ENCODE peak calls at places on chromosomes 3 and 15, in eight cellular contexts. S is CMK, J is mesendoderm, Q is kidney glomerular epithelial cell, F is RKO, E is WERI-Rb-1, B is mucosa of gallbladder, M is A549. P is an unnamed sample.
A peak's percentile ranks its signal among the peaks of the same experiment; 100 is the strongest.

GRCh38 chr3:852033-852432 is 240.8 kb upstream of the CNTN6 start:
- DNase-seq in S (no peak), M (no peak), B (no peak), Q (no peak), F (peak; percentile 19), J (peak; percentile 32), E (no peak), P (no peak)

GRCh38 chr3:173902866-173903265 is 505.3 kb downstream of the NLGN1 start:
- DNase-seq in F (no peak), M (no peak), Q (no peak), J (peak; percentile 39), B (no peak), S (no peak), E (no peak), P (peak; percentile 55)

GRCh38 chr15:77021803-77022381 is 27.0 kb downstream of the PSTPIP1 start:
- DNase-seq in F (no peak), Q (no peak), S (no peak), M (no peak), E (no peak), J (no peak), B (no peak), P (peak; percentile 77)

GRCh38 chr3:71905426-71905825 is 120.5 kb upstream of the PROK2 start:
- DNase-seq in J (no peak), M (no peak), Q (no peak), E (no peak), F (no peak), S (no peak), B (no peak), P (no peak)

GRCh38 chr3:105619651-105620050 is 249.2 kb downstream of the CBLB start:
- DNase-seq in J (no peak), B (no peak), M (no peak), F (no peak), E (no peak), Q (no peak), S (no peak), P (no peak)

GRCh38 chr15:41777421-41777973 is 3.2 kb downstream of the MAPKBP1 start:
- DNase-seq in F (peak; percentile 62), Q (peak; percentile 37), E (no peak), B (no peak), M (no peak), S (no peak), J (no peak), P (peak; percentile 80)

GRCh38 chr3:10628902-10629700 is 123.7 kb upstream of the ATP2B2 start:
- DNase-seq in M (no peak), F (no peak), J (no peak), S (no peak), B (no peak), Q (no peak), E (no peak), P (no peak)

GRCh38 chr3:44924102-44925084 is 50.0 kb downstream of the TGM4 start:
- DNase-seq in S (no peak), E (no peak), J (no peak), F (no peak), M (no peak), B (no peak), Q (no peak), P (no peak)

GRCh38 chr3:111577798-111578685 is 17.1 kb downstream of the ZBED2 start:
- DNase-seq in Q (peak; percentile 91), M (peak; percentile 83), F (peak; percentile 52), S (no peak), B (no peak), J (peak; percentile 77), E (peak; percentile 22), P (peak; percentile 92)

GRCh38 chr3:9122732-9123364 is 126.6 kb downstream of the SRGAP3 start:
- DNase-seq in B (no peak), S (no peak), E (no peak), Q (no peak), F (no peak), J (no peak), M (no peak), P (no peak)

GRCh38 chr15:72487070-72487797 is 13.1 kb downstream of the ARIH1 start:
- DNase-seq in M (no peak), F (no peak), J (no peak), E (no peak), B (no peak), Q (no peak), S (no peak), P (peak; percentile 52)

GRCh38 chr3:169071003-169071402 is 592.5 kb downstream of the MECOM start:
- DNase-seq in M (no peak), Q (no peak), S (no peak), E (no peak), F (no peak), B (no peak), J (no peak), P (no peak)